ENCODE peak calls at places on chromosomes 11 and 22, in eight cellular contexts. One of them, this sample, is unnamed.

GRCh38 chr22:34880667-34881066 is 185.3 kb upstream of the ISX start:
- ATAC-seq in WTC11: no peak
- ATAC-seq in left lung: no peak
- ATAC-seq in SK-N-SH treated with all-trans-retinoic acid at 6 μM for 48 hours: no peak
- ATAC-seq in HCT116: no peak
- ATAC-seq in GM23338: no peak
- ATAC-seq in activated naive CD8-positive, alpha-beta T cell treated with anti-CD3 and anti-CD28 coated beads, Interleukin-2, amount 50 U/mL, for 24 hours: no peak
- ATAC-seq in left cardiac atrium: peak; percentile 94
- ATAC-seq in this sample: no peak

GRCh38 chr11:132874638-132875037 is 657.7 kb downstream of the OPCML start:
- ATAC-seq in GM23338: no peak
- ATAC-seq in HCT116: no peak
- ATAC-seq in left cardiac atrium: no peak
- ATAC-seq in WTC11: no peak
- ATAC-seq in left lung: no peak
- ATAC-seq in SK-N-SH treated with all-trans-retinoic acid at 6 μM for 48 hours: no peak
- ATAC-seq in activated naive CD8-positive, alpha-beta T cell treated with anti-CD3 and anti-CD28 coated beads, Interleukin-2, amount 50 U/mL, for 24 hours: no peak
- ATAC-seq in this sample: no peak

GRCh38 chr22:25762147-25762546 is 20.2 kb downstream of the MYO18B start:
- ATAC-seq in activated naive CD8-positive, alpha-beta T cell treated with anti-CD3 and anti-CD28 coated beads, Interleukin-2, amount 50 U/mL, for 24 hours: no peak
- ATAC-seq in WTC11: no peak
- ATAC-seq in left cardiac atrium: peak; percentile 50
- ATAC-seq in left lung: no peak
- ATAC-seq in GM23338: no peak
- ATAC-seq in HCT116: no peak
- ATAC-seq in SK-N-SH treated with all-trans-retinoic acid at 6 μM for 48 hours: no peak
- ATAC-seq in this sample: no peak

GRCh38 chr22:35611891-35612576 is 5.1 kb downstream of the MB start:
- ATAC-seq in HCT116: no peak
- ATAC-seq in activated naive CD8-positive, alpha-beta T cell treated with anti-CD3 and anti-CD28 coated beads, Interleukin-2, amount 50 U/mL, for 24 hours: peak; percentile 76
- ATAC-seq in left cardiac atrium: no peak
- ATAC-seq in SK-N-SH treated with all-trans-retinoic acid at 6 μM for 48 hours: no peak
- ATAC-seq in GM23338: no peak
- ATAC-seq in WTC11: no peak
- ATAC-seq in left lung: no peak
- ATAC-seq in this sample: peak; percentile 14

GRCh38 chr22:27283714-27284113 is 517.8 kb downstream of the MN1 start:
- ATAC-seq in left cardiac atrium: no peak
- ATAC-seq in activated naive CD8-positive, alpha-beta T cell treated with anti-CD3 and anti-CD28 coated beads, Interleukin-2, amount 50 U/mL, for 24 hours: no peak
- ATAC-seq in GM23338: no peak
- ATAC-seq in HCT116: peak; percentile 78
- ATAC-seq in SK-N-SH treated with all-trans-retinoic acid at 6 μM for 48 hours: no peak
- ATAC-seq in WTC11: no peak
- ATAC-seq in left lung: no peak
- ATAC-seq in this sample: no peak

GRCh38 chr22:40911772-40912171 is 39.4 kb upstream of the RBX1 start:
- ATAC-seq in WTC11: no peak
- ATAC-seq in GM23338: no peak
- ATAC-seq in SK-N-SH treated with all-trans-retinoic acid at 6 μM for 48 hours: no peak
- ATAC-seq in activated naive CD8-positive, alpha-beta T cell treated with anti-CD3 and anti-CD28 coated beads, Interleukin-2, amount 50 U/mL, for 24 hours: no peak
- ATAC-seq in HCT116: no peak
- ATAC-seq in left lung: no peak
- ATAC-seq in left cardiac atrium: no peak
- ATAC-seq in this sample: no peak

GRCh38 chr22:46525681-46526483 is 11.5 kb downstream of the CELSR1 start:
- ATAC-seq in WTC11: no peak
- ATAC-seq in left cardiac atrium: peak; percentile 35
- ATAC-seq in GM23338: no peak
- ATAC-seq in SK-N-SH treated with all-trans-retinoic acid at 6 μM for 48 hours: no peak
- ATAC-seq in left lung: peak; percentile 63
- ATAC-seq in activated naive CD8-positive, alpha-beta T cell treated with anti-CD3 and anti-CD28 coated beads, Interleukin-2, amount 50 U/mL, for 24 hours: no peak
- ATAC-seq in HCT116: no peak
- ATAC-seq in this sample: no peak

GRCh38 chr22:50001388-50002231 is 11.0 kb downstream of the IL17REL start:
- ATAC-seq in left lung: no peak
- ATAC-seq in SK-N-SH treated with all-trans-retinoic acid at 6 μM for 48 hours: peak; percentile 9
- ATAC-seq in WTC11: no peak
- ATAC-seq in activated naive CD8-positive, alpha-beta T cell treated with anti-CD3 and anti-CD28 coated beads, Interleukin-2, amount 50 U/mL, for 24 hours: no peak
- ATAC-seq in left cardiac atrium: peak; percentile 26
- ATAC-seq in GM23338: peak; percentile 10
- ATAC-seq in HCT116: no peak
- ATAC-seq in this sample: no peak

GRCh38 chr22:19850482-19851109 is 4.1 kb downstream of the GNB1L start:
- ATAC-seq in left lung: no peak
- ATAC-seq in HCT116: no peak
- ATAC-seq in left cardiac atrium: no peak
- ATAC-seq in GM23338: no peak
- ATAC-seq in WTC11: no peak
- ATAC-seq in SK-N-SH treated with all-trans-retinoic acid at 6 μM for 48 hours: no peak
- ATAC-seq in activated naive CD8-positive, alpha-beta T cell treated with anti-CD3 and anti-CD28 coated beads, Interleukin-2, amount 50 U/mL, for 24 hours: no peak
- ATAC-seq in this sample: no peak

GRCh38 chr11:119470316-119471266 is 47.6 kb upstream of the THY1 start:
- ATAC-seq in left lung: peak; percentile 6
- ATAC-seq in WTC11: no peak
- ATAC-seq in HCT116: no peak
- ATAC-seq in SK-N-SH treated with all-trans-retinoic acid at 6 μM for 48 hours: peak; percentile 89
- ATAC-seq in left cardiac atrium: peak; percentile 53
- ATAC-seq in GM23338: no peak
- ATAC-seq in activated naive CD8-positive, alpha-beta T cell treated with anti-CD3 and anti-CD28 coated beads, Interleukin-2, amount 50 U/mL, for 24 hours: no peak
- ATAC-seq in this sample: peak; percentile 35

GRCh38 chr11:111019449-111019848 is 226.1 kb upstream of the POU2AF2 start:
- ATAC-seq in WTC11: no peak
- ATAC-seq in activated naive CD8-positive, alpha-beta T cell treated with anti-CD3 and anti-CD28 coated beads, Interleukin-2, amount 50 U/mL, for 24 hours: no peak
- ATAC-seq in HCT116: no peak
- ATAC-seq in left cardiac atrium: peak; percentile 23
- ATAC-seq in SK-N-SH treated with all-trans-retinoic acid at 6 μM for 48 hours: no peak
- ATAC-seq in GM23338: no peak
- ATAC-seq in left lung: peak; percentile 45
- ATAC-seq in this sample: peak; percentile 32

GRCh38 chr11:1360835-1361357 is 28.8 kb upstream of the BRSK2 start:
- ATAC-seq in WTC11: no peak
- ATAC-seq in left cardiac atrium: no peak
- ATAC-seq in left lung: no peak
- ATAC-seq in SK-N-SH treated with all-trans-retinoic acid at 6 μM for 48 hours: no peak
- ATAC-seq in HCT116: no peak
- ATAC-seq in activated naive CD8-positive, alpha-beta T cell treated with anti-CD3 and anti-CD28 coated beads, Interleukin-2, amount 50 U/mL, for 24 hours: no peak
- ATAC-seq in GM23338: no peak
- ATAC-seq in this sample: no peak

GRCh38 chr22:24826710-24827285 is 20.8 kb downstream of the SGSM1 start:
- ATAC-seq in activated naive CD8-positive, alpha-beta T cell treated with anti-CD3 and anti-CD28 coated beads, Interleukin-2, amount 50 U/mL, for 24 hours: no peak
- ATAC-seq in WTC11: no peak
- ATAC-seq in GM23338: no peak
- ATAC-seq in HCT116: no peak
- ATAC-seq in left cardiac atrium: no peak
- ATAC-seq in SK-N-SH treated with all-trans-retinoic acid at 6 μM for 48 hours: no peak
- ATAC-seq in left lung: no peak
- ATAC-seq in this sample: no peak

GRCh38 chr11:119759324-119759723 is 30.3 kb upstream of the NECTIN1 start:
- ATAC-seq in GM23338: peak; percentile 27
- ATAC-seq in WTC11: peak; percentile 41
- ATAC-seq in activated naive CD8-positive, alpha-beta T cell treated with anti-CD3 and anti-CD28 coated beads, Interleukin-2, amount 50 U/mL, for 24 hours: peak; percentile 60
- ATAC-seq in HCT116: peak; percentile 90
- ATAC-seq in left lung: peak; percentile 41
- ATAC-seq in left cardiac atrium: peak; percentile 65
- ATAC-seq in SK-N-SH treated with all-trans-retinoic acid at 6 μM for 48 hours: peak; percentile 49
- ATAC-seq in this sample: no peak